ENCODE peak calls at places on chromosomes 4 and X, in seven cellular contexts. One of them, this sample, is unnamed.
A peak's percentile ranks its signal among the peaks of the same experiment; 100 is the strongest.

GRCh38 chr4:70704333-70705145 is 16.2 kb downstream of the UTP3 start:
- DNase-seq in GM10248: peak; percentile 84
- DNase-seq in activated naive CD4-positive, alpha-beta T cell: peak; percentile 10
- DNase-seq in hippocampal formation: peak; percentile 52
- DNase-seq in ecto neural progenitor cell: peak; percentile 92
- DNase-seq in stimulated activated CD8-positive, alpha-beta memory T cell treated with anti-CD3 and anti-CD28 coated beads, Interleukin-15, amount 100 ng/mL, for 4 hours: no peak
- DNase-seq in SW 1271: no peak
- DNase-seq in this sample: peak; percentile 69

GRCh38 chrX:46039526-46039925 is 505.7 kb downstream of the ZNF674 start:
- DNase-seq in stimulated activated CD8-positive, alpha-beta memory T cell treated with anti-CD3 and anti-CD28 coated beads, Interleukin-15, amount 100 ng/mL, for 4 hours: no peak
- DNase-seq in ecto neural progenitor cell: no peak
- DNase-seq in hippocampal formation: no peak
- DNase-seq in activated naive CD4-positive, alpha-beta T cell: no peak
- DNase-seq in SW 1271: no peak
- DNase-seq in GM10248: no peak
- DNase-seq in this sample: no peak

GRCh38 chr4:3427706-3428446 is 13.9 kb upstream of the HGFAC start:
- DNase-seq in activated naive CD4-positive, alpha-beta T cell: no peak
- DNase-seq in SW 1271: no peak
- DNase-seq in ecto neural progenitor cell: no peak
- DNase-seq in stimulated activated CD8-positive, alpha-beta memory T cell treated with anti-CD3 and anti-CD28 coated beads, Interleukin-15, amount 100 ng/mL, for 4 hours: no peak
- DNase-seq in GM10248: no peak
- DNase-seq in hippocampal formation: no peak
- DNase-seq in this sample: no peak

GRCh38 chr4:8344387-8344786 is 74.8 kb downstream of the HTRA3 start:
- DNase-seq in ecto neural progenitor cell: no peak
- DNase-seq in SW 1271: no peak
- DNase-seq in activated naive CD4-positive, alpha-beta T cell: no peak
- DNase-seq in hippocampal formation: no peak
- DNase-seq in GM10248: no peak
- DNase-seq in stimulated activated CD8-positive, alpha-beta memory T cell treated with anti-CD3 and anti-CD28 coated beads, Interleukin-15, amount 100 ng/mL, for 4 hours: no peak
- DNase-seq in this sample: no peak

GRCh38 chrX:103554687-103555417 is 30.5 kb upstream of the TCEAL4 start:
- DNase-seq in stimulated activated CD8-positive, alpha-beta memory T cell treated with anti-CD3 and anti-CD28 coated beads, Interleukin-15, amount 100 ng/mL, for 4 hours: peak; percentile 21
- DNase-seq in GM10248: peak; percentile 36
- DNase-seq in SW 1271: no peak
- DNase-seq in ecto neural progenitor cell: peak; percentile 86
- DNase-seq in hippocampal formation: peak; percentile 16
- DNase-seq in activated naive CD4-positive, alpha-beta T cell: peak; percentile 6
- DNase-seq in this sample: peak; percentile 83

GRCh38 chr4:15659768-15660394 is 4.7 kb upstream of the FBXL5 start:
- DNase-seq in hippocampal formation: no peak
- DNase-seq in activated naive CD4-positive, alpha-beta T cell: no peak
- DNase-seq in stimulated activated CD8-positive, alpha-beta memory T cell treated with anti-CD3 and anti-CD28 coated beads, Interleukin-15, amount 100 ng/mL, for 4 hours: no peak
- DNase-seq in ecto neural progenitor cell: no peak
- DNase-seq in GM10248: no peak
- DNase-seq in SW 1271: no peak
- DNase-seq in this sample: peak; percentile 22

GRCh38 chrX:70449457-70449966 is 4.9 kb downstream of the DLG3 start:
- DNase-seq in activated naive CD4-positive, alpha-beta T cell: no peak
- DNase-seq in GM10248: no peak
- DNase-seq in ecto neural progenitor cell: no peak
- DNase-seq in stimulated activated CD8-positive, alpha-beta memory T cell treated with anti-CD3 and anti-CD28 coated beads, Interleukin-15, amount 100 ng/mL, for 4 hours: no peak
- DNase-seq in SW 1271: no peak
- DNase-seq in hippocampal formation: no peak
- DNase-seq in this sample: no peak

GRCh38 chr4:186826866-186827541 is 103.3 kb upstream of the FAT1 start:
- DNase-seq in ecto neural progenitor cell: no peak
- DNase-seq in activated naive CD4-positive, alpha-beta T cell: no peak
- DNase-seq in stimulated activated CD8-positive, alpha-beta memory T cell treated with anti-CD3 and anti-CD28 coated beads, Interleukin-15, amount 100 ng/mL, for 4 hours: no peak
- DNase-seq in SW 1271: no peak
- DNase-seq in hippocampal formation: no peak
- DNase-seq in GM10248: no peak
- DNase-seq in this sample: no peak

GRCh38 chr4:77269505-77269904 is 112.5 kb downstream of the CCNG2 start:
- DNase-seq in stimulated activated CD8-positive, alpha-beta memory T cell treated with anti-CD3 and anti-CD28 coated beads, Interleukin-15, amount 100 ng/mL, for 4 hours: no peak
- DNase-seq in hippocampal formation: no peak
- DNase-seq in ecto neural progenitor cell: no peak
- DNase-seq in SW 1271: no peak
- DNase-seq in GM10248: no peak
- DNase-seq in activated naive CD4-positive, alpha-beta T cell: no peak
- DNase-seq in this sample: no peak

GRCh38 chrX:155115174-155115830 is 44.0 kb downstream of the BRCC3 start:
- DNase-seq in activated naive CD4-positive, alpha-beta T cell: no peak
- DNase-seq in stimulated activated CD8-positive, alpha-beta memory T cell treated with anti-CD3 and anti-CD28 coated beads, Interleukin-15, amount 100 ng/mL, for 4 hours: no peak
- DNase-seq in hippocampal formation: no peak
- DNase-seq in SW 1271: no peak
- DNase-seq in GM10248: no peak
- DNase-seq in ecto neural progenitor cell: no peak
- DNase-seq in this sample: no peak

GRCh38 chr4:185383451-185383850 is 12.3 kb downstream of the LRP2BP start:
- DNase-seq in stimulated activated CD8-positive, alpha-beta memory T cell treated with anti-CD3 and anti-CD28 coated beads, Interleukin-15, amount 100 ng/mL, for 4 hours: no peak
- DNase-seq in ecto neural progenitor cell: no peak
- DNase-seq in activated naive CD4-positive, alpha-beta T cell: no peak
- DNase-seq in SW 1271: no peak
- DNase-seq in hippocampal formation: no peak
- DNase-seq in GM10248: no peak
- DNase-seq in this sample: no peak

GRCh38 chr4:94536649-94537464 is 85.1 kb downstream of the PDLIM5 start:
- DNase-seq in ecto neural progenitor cell: no peak
- DNase-seq in SW 1271: no peak
- DNase-seq in activated naive CD4-positive, alpha-beta T cell: no peak
- DNase-seq in GM10248: no peak
- DNase-seq in hippocampal formation: no peak
- DNase-seq in stimulated activated CD8-positive, alpha-beta memory T cell treated with anti-CD3 and anti-CD28 coated beads, Interleukin-15, amount 100 ng/mL, for 4 hours: no peak
- DNase-seq in this sample: no peak

GRCh38 chr4:183722738-183723560 is 63.9 kb downstream of the TRAPPC11 start:
- DNase-seq in SW 1271: no peak
- DNase-seq in GM10248: peak; percentile 84
- DNase-seq in activated naive CD4-positive, alpha-beta T cell: peak; percentile 11
- DNase-seq in stimulated activated CD8-positive, alpha-beta memory T cell treated with anti-CD3 and anti-CD28 coated beads, Interleukin-15, amount 100 ng/mL, for 4 hours: no peak
- DNase-seq in hippocampal formation: no peak
- DNase-seq in ecto neural progenitor cell: peak; percentile 82
- DNase-seq in this sample: peak; percentile 62

GRCh38 chr4:70903282-70903603 is 1.1 kb downstream of the MOB1B start:
- DNase-seq in GM10248: no peak
- DNase-seq in stimulated activated CD8-positive, alpha-beta memory T cell treated with anti-CD3 and anti-CD28 coated beads, Interleukin-15, amount 100 ng/mL, for 4 hours: no peak
- DNase-seq in activated naive CD4-positive, alpha-beta T cell: no peak
- DNase-seq in SW 1271: no peak
- DNase-seq in ecto neural progenitor cell: no peak
- DNase-seq in hippocampal formation: no peak
- DNase-seq in this sample: peak; percentile 5

GRCh38 chr4:185167205-185167604 is 24.1 kb downstream of the SLC25A4 start:
- DNase-seq in stimulated activated CD8-positive, alpha-beta memory T cell treated with anti-CD3 and anti-CD28 coated beads, Interleukin-15, amount 100 ng/mL, for 4 hours: no peak
- DNase-seq in hippocampal formation: no peak
- DNase-seq in activated naive CD4-positive, alpha-beta T cell: no peak
- DNase-seq in ecto neural progenitor cell: no peak
- DNase-seq in SW 1271: no peak
- DNase-seq in GM10248: no peak
- DNase-seq in this sample: no peak

GRCh38 chr4:75180790-75181776 is 248.2 kb downstream of the PARM1 start:
- DNase-seq in activated naive CD4-positive, alpha-beta T cell: no peak
- DNase-seq in GM10248: peak; percentile 31
- DNase-seq in hippocampal formation: no peak
- DNase-seq in stimulated activated CD8-positive, alpha-beta memory T cell treated with anti-CD3 and anti-CD28 coated beads, Interleukin-15, amount 100 ng/mL, for 4 hours: no peak
- DNase-seq in SW 1271: no peak
- DNase-seq in ecto neural progenitor cell: no peak
- DNase-seq in this sample: no peak

GRCh38 chr4:87274327-87274726 is 48.4 kb downstream of the HSD17B13 start:
- DNase-seq in activated naive CD4-positive, alpha-beta T cell: no peak
- DNase-seq in SW 1271: no peak
- DNase-seq in GM10248: no peak
- DNase-seq in hippocampal formation: no peak
- DNase-seq in ecto neural progenitor cell: no peak
- DNase-seq in stimulated activated CD8-positive, alpha-beta memory T cell treated with anti-CD3 and anti-CD28 coated beads, Interleukin-15, amount 100 ng/mL, for 4 hours: no peak
- DNase-seq in this sample: no peak